ENCODE peak calls at places on chromosomes 3 and 15, in four cellular contexts. E is activated naive CD8-positive, alpha-beta T cell treated with anti-CD3 and anti-CD28 coated beads for 36 hours; Z is endothelial cell; F is GDM1. K is an unnamed sample.

GRCh38 chr3:31013843-31014242 is 119.4 kb upstream of the GADL1 start:
- DNase-seq in E (no peak), Z (no peak), F (no peak), K (no peak)

GRCh38 chr15:62638220-62638619 is 404.3 kb upstream of the TPM1 start:
- DNase-seq in E (no peak), Z (no peak), F (no peak), K (no peak)

GRCh38 chr3:190026154-190026553 is 94.5 kb downstream of the P3H2 start:
- DNase-seq in E (no peak), Z (no peak), F (no peak), K (no peak)

GRCh38 chr3:150236683-150237082 is 171.4 kb upstream of the TSC22D2 start:
- DNase-seq in E (no peak), Z (no peak), F (no peak), K (no peak)

GRCh38 chr15:52362497-52362896 is 66.9 kb upstream of the MYO5C start:
- DNase-seq in E (no peak), Z (no peak), F (no peak), K (no peak)

GRCh38 chr3:172073262-172073915 is 34.0 kb downstream of the FNDC3B start:
- DNase-seq in E (no peak), Z (no peak), F (no peak), K (no peak)

GRCh38 chr3:128083396-128083795 is 31.2 kb downstream of the SEC61A1 start:
- DNase-seq in E (no peak), Z (no peak), F (no peak), K (no peak)

GRCh38 chr3:139093840-139094239 is 49.1 kb upstream of the PRR23C start:
- DNase-seq in E (no peak), Z (no peak), F (no peak), K (no peak)

GRCh38 chr15:31455499-31455898 is 128.9 kb downstream of the KLF13 start:
- DNase-seq in E (no peak), Z (no peak), F (no peak), K (no peak)

GRCh38 chr3:70550723-70551319 is 238.4 kb upstream of the MDFIC2 start:
- DNase-seq in E (peak; percentile 66), Z (peak; percentile 69), F (peak; percentile 50), K (peak; percentile 40)

GRCh38 chr3:4271834-4272233 is 31.3 kb upstream of the SETMAR start:
- DNase-seq in E (no peak), Z (no peak), F (no peak), K (no peak)

GRCh38 chr15:90419738-90420487 is 31.9 kb downstream of the IQGAP1 start:
- DNase-seq in E (peak; percentile 55), Z (no peak), F (no peak), K (no peak)

GRCh38 chr15:65040461-65040860 is 4.7 kb upstream of the SLC51B start:
- DNase-seq in E (no peak), Z (no peak), F (no peak), K (no peak)

GRCh38 chr3:126110431-126111125 is 26.7 kb upstream of the SLC41A3 start:
- DNase-seq in E (no peak), Z (no peak), F (no peak), K (no peak)

GRCh38 chr3:28186748-28187147 is 54.7 kb upstream of the CMC1 start:
- DNase-seq in E (no peak), Z (no peak), F (no peak), K (no peak)

GRCh38 chr3:188266581-188267274 is 112.8 kb downstream of the LPP start:
- DNase-seq in E (no peak), Z (no peak), F (no peak), K (no peak)

GRCh38 chr3:60720696-60721228 is 530.5 kb downstream of the FHIT start:
- DNase-seq in E (no peak), Z (no peak), F (no peak), K (no peak)

GRCh38 chr3:124032351-124032880 is 40.5 kb upstream of the ROPN1 start:
- DNase-seq in E (no peak), Z (no peak), F (no peak), K (no peak)

GRCh38 chr3:65551945-65552344 is 486.8 kb downstream of the MAGI1 start:
- DNase-seq in E (no peak), Z (no peak), F (no peak), K (no peak)

GRCh38 chr3:14434105-14434504 is 31.7 kb downstream of the SLC6A6 start:
- DNase-seq in E (no peak), Z (no peak), F (no peak), K (no peak)